ENCODE peak calls at places on chromosome X, in ten cellular contexts. O is HCT116, V is suprapubic skin, E is upper lobe of left lung, P is transverse colon, B is prostate gland, H is breast epithelium, M is K562, L is spleen, G is endothelial cell of umbilical vein. F is an unnamed sample. For H3K9me3, the result is how much of the 10 kb centered on the place peaks cover.

GRCh38 chrX:119682019-119682989 is 10.7 kb downstream of the SEPTIN6 start:
- DNase-seq in G (no peak), P (no peak), O (no peak), M (no peak), B (no peak), H (no peak), E (no peak), L (no peak), V (no peak), F (no peak)

GRCh38 chrX:13494562-13494961 is 74.8 kb upstream of the EGFL6 start:
- DNase-seq in L (no peak), P (no peak), M (no peak), E (no peak), G (no peak), O (no peak), V (no peak), B (no peak), H (no peak), F (no peak)

GRCh38 chrX:65644621-65645287 is 22.7 kb upstream of the MSN start:
- DNase-seq in P (peak), B (peak), H (peak), E (no peak), G (peak), L (no peak), O (peak), V (peak), M (peak), F (no peak)

GRCh38 chrX:49193542-49193964 is 6.4 kb downstream of the SYP start:
- DNase-seq in H (no peak), M (no peak), V (no peak), G (no peak), P (no peak), B (no peak), O (no peak), E (no peak), L (no peak), F (no peak)

GRCh38 chrX:155313766-155314165 is 20.6 kb downstream of the CLIC2 start:
- DNase-seq in V (no peak), H (no peak), G (no peak), M (no peak), P (no peak), B (no peak), E (no peak), O (peak), L (no peak), F (no peak)

GRCh38 chrX:49978191-49978590 is 55.8 kb downstream of the CLCN5 start:
- DNase-seq in B (no peak), G (peak), H (no peak), M (no peak), L (no peak), V (no peak), P (no peak), O (no peak), E (no peak), F (no peak)

GRCh38 chrX:48516987-48517386 is 4.6 kb upstream of the EBP start:
- DNase-seq in E (no peak), M (no peak), L (no peak), G (no peak), V (no peak), O (no peak), P (no peak), B (no peak), H (no peak), F (no peak)

GRCh38 chrX:67613366-67613765 is 69.5 kb downstream of the AR start:
- DNase-seq in P (no peak), G (peak), O (no peak), V (no peak), L (no peak), B (no peak), E (no peak), H (no peak), M (no peak), F (no peak)

GRCh38 chrX:129462707-129463106 is 60.6 kb downstream of the SMARCA1 start:
- DNase-seq in O (no peak), M (no peak), B (no peak), V (no peak), G (no peak), H (no peak), E (no peak), P (no peak), L (no peak), F (no peak)

GRCh38 chrX:118188977-118189376 is 72.4 kb upstream of the KLHL13 start:
- DNase-seq in L (no peak), M (no peak), G (no peak), H (no peak), V (no peak), O (no peak), P (no peak), E (no peak), B (no peak), F (no peak)

GRCh38 chrX:58025979-58026378 is 115.7 kb upstream of the ZXDA start:
- DNase-seq in L (no peak), G (peak), H (no peak), M (peak), E (no peak), P (peak), V (no peak), B (peak), O (peak), F (no peak)

GRCh38 chrX:6005856-6006255 is 222.8 kb downstream of the NLGN4X start:
- DNase-seq in P (no peak), B (no peak), O (no peak), G (no peak), E (no peak), V (no peak), H (no peak), L (no peak), M (no peak), F (no peak)

GRCh38 chrX:131752493-131753198 is 208.8 kb downstream of the OR13H1 start:
- DNase-seq in H (peak), M (no peak), G (no peak), B (no peak), V (no peak), P (peak), E (no peak), L (peak), O (no peak), F (no peak)

GRCh38 chrX:130171446-130172126 is at the start of gene RAB33A:
- DNase-seq in M (no peak), P (peak), V (no peak), G (no peak), H (no peak), B (no peak), L (peak), O (no peak), E (peak), F (no peak)

GRCh38 chrX:149683966-149684730 is 27.7 kb upstream of the MAGEA11 start:
- DNase-seq in V (no peak), L (no peak), O (no peak), B (no peak), P (no peak), G (no peak), E (no peak), M (no peak), H (no peak), F (no peak)

GRCh38 chrX:13647709-13648212 is 5.2 kb upstream of the TCEANC start:
- DNase-seq in M (peak), P (peak), G (peak), H (no peak), V (no peak), E (no peak), L (no peak), O (peak), B (no peak), F (no peak)

GRCh38 chrX:130216312-130216711 is 44.5 kb downstream of the RAB33A start:
- DNase-seq in H (no peak), E (no peak), L (no peak), O (no peak), V (no peak), P (no peak), M (no peak), B (no peak), G (peak), F (no peak)

GRCh38 chrX:10175317-10175871 is 18.6 kb downstream of the CLCN4 start:
- DNase-seq in B (no peak), V (no peak), P (no peak), M (no peak), G (peak), H (no peak), L (no peak), E (no peak), O (no peak), F (no peak)

GRCh38 chrX:79161655-79162054 is 17.2 kb downstream of the GPR174 start:
- DNase-seq in H (no peak), M (no peak), B (no peak), V (no peak), E (no peak), G (no peak), L (no peak), P (no peak), O (no peak), F (no peak)

GRCh38 chrX:45479835-45480422 is 279.3 kb upstream of the DIPK2B start:
- DNase-seq in E (no peak), B (no peak), M (no peak), O (peak), V (no peak), L (no peak), H (no peak), G (peak), P (no peak), F (no peak)

GRCh38 chrX:10617186-10617963 is 3.0 kb downstream of the MID1 start:
- DNase-seq in V (no peak), O (no peak), P (no peak), G (no peak), H (no peak), M (no peak), E (no peak), B (no peak), L (no peak), F (no peak)

GRCh38 chrX:8914636-8915035 is 113.5 kb upstream of the FAM9A start:
- DNase-seq in G (no peak), B (no peak), V (no peak), M (no peak), O (no peak), L (no peak), P (no peak), H (no peak), E (no peak), F (no peak)

GRCh38 chrX:2430265-2430825 is 70.4 kb downstream of the DHRSX start:
- DNase-seq in E (no peak), V (peak), B (no peak), O (no peak), M (no peak), L (peak), P (no peak), G (no peak), H (no peak), F (no peak)

GRCh38 chrX:18173494-18174180 is 47.0 kb downstream of the BEND2 start:
- DNase-seq in O (no peak), B (no peak), H (no peak), L (no peak), V (no peak), P (no peak), G (no peak), E (no peak), M (peak), F (no peak)

GRCh38 chrX:68942797-68943196 is 114.0 kb downstream of the EFNB1 start:
- DNase-seq in P (no peak), B (no peak), H (no peak), M (peak), G (no peak), E (no peak), L (no peak), V (no peak), O (no peak), F (no peak)

DNA sequence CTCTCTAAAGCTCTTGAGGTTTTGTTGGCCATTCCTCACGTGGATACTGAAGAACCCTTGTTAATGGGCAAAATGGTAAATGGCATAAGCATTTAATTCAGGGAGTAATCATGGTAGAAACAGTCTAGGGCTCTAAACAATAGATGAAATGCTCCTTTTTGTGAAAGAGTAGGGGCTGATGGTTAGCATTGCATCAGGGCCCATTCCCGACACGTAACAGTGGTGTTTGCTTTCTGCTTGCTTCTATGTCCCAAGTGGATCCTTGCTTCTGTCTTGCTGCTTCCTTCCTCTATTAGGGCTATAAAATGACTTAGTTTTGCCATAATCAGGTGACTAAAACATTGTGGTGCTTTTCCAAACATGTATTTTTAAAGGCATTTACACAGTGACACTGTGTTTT is 230.9 kb upstream of the AFF2 start:
- DNase-seq in G (no peak), L (no peak), B (no peak), E (no peak), H (no peak), M (no peak), V (no peak), O (no peak), P (no peak), F (no peak)
- TF ChIP-seq POLR2AphosphoS5 in G (no peak), L (no peak), B (no peak), E (no peak), H (no peak), M (no peak), V (no peak), O (no peak), P (no peak), F (no peak)

DNA sequence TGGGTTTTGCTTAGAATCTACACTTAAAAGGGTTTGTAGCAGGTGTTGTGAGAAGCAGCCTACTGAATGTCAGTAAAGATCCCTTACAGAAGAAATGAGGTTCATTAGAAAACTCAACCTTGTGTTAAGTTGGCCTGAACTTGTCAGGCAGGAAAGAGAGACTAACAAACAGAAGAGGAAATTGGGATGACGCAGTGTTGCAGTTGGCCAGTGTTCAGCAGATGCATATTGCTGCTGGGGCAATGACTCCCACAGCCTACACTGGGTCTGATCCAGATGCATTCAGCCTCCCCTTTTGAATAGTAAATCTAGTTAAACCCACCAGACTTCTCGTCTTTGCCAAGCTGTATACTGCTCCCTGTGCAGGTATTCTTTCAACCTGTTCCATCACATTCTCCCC is 409.4 kb downstream of the UBE2NL start:
- DNase-seq in B (no peak), P (no peak), L (no peak), V (no peak), M (no peak), H (no peak), E (no peak), O (no peak), G (no peak), F (no peak)
- H3K9me3 ChIP-seq in B (under half), P (under half), L (under half), V (under half), M (under half), H (under half), E (under half), O (under half), G (under half), F (under half)

GRCh38 chrX:139692506-139692849 is 15.5 kb downstream of the MCF2 start:
- DNase-seq in H (no peak), V (no peak), L (no peak), O (no peak), B (no peak), G (no peak), M (no peak), E (no peak), P (no peak), F (no peak)
- H3K4me3 ChIP-seq in H (peak), V (peak), L (peak), O (no peak), B (peak), G (no peak), M (no peak), E (peak), P (peak), F (no peak)

GRCh38 chrX:30961805-30962204 is 72.8 kb upstream of the TAB3 start:
- DNase-seq in B (no peak), P (no peak), O (no peak), L (no peak), V (no peak), H (no peak), G (no peak), E (no peak), M (no peak), F (no peak)

GRCh38 chrX:30955687-30956086 is 66.6 kb upstream of the TAB3 start:
- DNase-seq in L (no peak), V (no peak), M (no peak), H (no peak), B (no peak), P (no peak), E (no peak), G (no peak), O (no peak), F (no peak)

GRCh38 chrX:30957753-30958152 is 68.7 kb upstream of the TAB3 start:
- DNase-seq in P (no peak), B (peak), O (no peak), M (no peak), L (no peak), V (no peak), H (peak), E (no peak), G (no peak), F (no peak)

GRCh38 chrX:30965751-30966150 is 76.7 kb upstream of the TAB3 start:
- DNase-seq in V (no peak), B (no peak), G (no peak), L (no peak), P (no peak), O (no peak), H (no peak), M (no peak), E (no peak), F (no peak)

DNA sequence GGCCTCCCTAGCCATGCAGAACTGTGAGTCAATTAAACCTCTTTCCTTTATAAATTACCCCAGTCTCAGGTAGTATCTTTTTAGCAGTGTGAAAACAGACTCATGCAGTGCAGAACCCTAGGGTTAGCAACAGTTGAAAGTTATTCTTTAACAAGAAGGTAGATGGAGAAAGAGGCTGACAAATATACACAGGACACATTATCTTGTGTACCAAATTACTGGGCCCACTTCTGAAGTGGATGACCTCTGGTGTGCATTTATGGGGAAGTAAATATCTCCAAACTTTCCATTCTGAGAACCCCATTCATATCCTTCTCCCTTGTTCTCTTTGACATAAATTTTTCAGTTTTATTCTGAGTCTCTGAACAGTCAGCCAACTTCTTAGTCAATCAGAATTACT is 72.3 kb upstream of the TAB3 start:
- DNase-seq in B (no peak), M (no peak), E (no peak), G (no peak), V (no peak), O (no peak), P (no peak), H (no peak), L (no peak), F (no peak)
- TF ChIP-seq POLR2AphosphoS5 in B (no peak), M (no peak), E (no peak), G (no peak), V (no peak), O (no peak), P (no peak), H (no peak), L (no peak), F (no peak)

GRCh38 chrX:53580742-53581504 is 105.6 kb downstream of the HUWE1 start:
- DNase-seq in O (no peak), L (no peak), B (no peak), M (no peak), P (no peak), E (no peak), H (no peak), V (no peak), G (no peak), F (no peak)
- H3K9me3 ChIP-seq in O (under half), L (under half), B (under half), M (under half), P (under half), E (under half), H (under half), V (under half), G (under half), F (under half)

DNA sequence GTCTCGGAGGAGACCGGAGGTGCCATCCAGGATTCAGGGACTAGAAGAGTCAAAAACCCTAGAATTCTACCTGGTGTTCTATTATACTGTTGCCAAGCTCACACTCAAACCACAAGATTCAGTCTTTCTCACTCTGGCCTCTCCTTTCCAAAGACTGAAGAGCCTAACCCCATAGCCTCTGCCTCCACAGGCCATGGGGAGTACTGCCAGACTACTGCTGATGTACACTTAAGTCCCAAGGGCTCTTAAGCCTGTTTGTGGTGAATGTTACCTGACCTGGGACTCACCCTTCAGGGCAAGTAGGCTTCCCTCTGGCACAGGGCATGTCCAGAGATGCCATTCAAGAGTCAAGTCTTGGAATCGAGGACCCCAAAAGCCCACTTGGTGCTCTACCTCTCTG is 58.9 kb upstream of the IRS4 start:
- DNase-seq in H (no peak), P (no peak), L (no peak), B (no peak), M (no peak), O (no peak), G (no peak), E (no peak), V (no peak), F (no peak)
- H3K4me3 ChIP-seq in H (no peak), P (no peak), L (no peak), B (no peak), M (no peak), O (no peak), G (no peak), E (no peak), V (no peak), F (no peak)